ENCODE peak calls at places on chromosomes 2 and 18, in six cellular contexts. E is K562, X is NB4, I is stomach, Z is breast epithelium, H is body of pancreas. C is an unnamed sample.

GRCh38 chr2:108316194-108316880 is 27.6 kb downstream of the SULT1C2 start:
- DNase-seq in E (no peak), X (no peak), I (no peak), Z (no peak), H (no peak), C (no peak)

GRCh38 chr18:35862115-35862640 is 110.3 kb upstream of the RMP24 start:
- DNase-seq in E (no peak), X (no peak), I (no peak), Z (no peak), H (no peak), C (no peak)

GRCh38 chr2:129757915-129758421 is 221.5 kb upstream of the RAB6C start:
- DNase-seq in E (no peak), X (no peak), I (no peak), Z (no peak), H (no peak), C (no peak)

GRCh38 chr2:1502891-1503304 is 89.6 kb downstream of the TPO start:
- DNase-seq in E (no peak), X (no peak), I (no peak), Z (no peak), H (no peak), C (no peak)

GRCh38 chr2:16645771-16646559 is 19.7 kb downstream of the CYRIA start:
- DNase-seq in E (no peak), X (no peak), I (no peak), Z (no peak), H (no peak), C (no peak)

GRCh38 chr2:172510083-172510482 is 45.8 kb upstream of the PDK1 start:
- DNase-seq in E (no peak), X (peak), I (no peak), Z (no peak), H (no peak), C (no peak)

GRCh38 chr2:36088716-36089328 is 266.8 kb upstream of the CRIM1 start:
- DNase-seq in E (no peak), X (no peak), I (no peak), Z (no peak), H (no peak), C (no peak)

GRCh38 chr2:237299897-237300296 is 114.1 kb downstream of the COL6A3 start:
- DNase-seq in E (no peak), X (no peak), I (no peak), Z (no peak), H (no peak), C (no peak)

GRCh38 chr2:25417715-25418369 is 76.1 kb upstream of the DNMT3A start:
- DNase-seq in E (peak), X (peak), I (no peak), Z (no peak), H (no peak), C (no peak)

GRCh38 chr2:240746671-240747070 is 55.0 kb downstream of the AQP12A start:
- DNase-seq in E (no peak), X (no peak), I (no peak), Z (no peak), H (no peak), C (no peak)

GRCh38 chr2:240745456-240745855 is 53.8 kb downstream of the AQP12A start:
- DNase-seq in E (no peak), X (no peak), I (no peak), Z (no peak), H (no peak), C (no peak)

GRCh38 chr2:240750409-240750808 is 58.7 kb downstream of the AQP12A start:
- DNase-seq in E (no peak), X (no peak), I (no peak), Z (no peak), H (no peak), C (no peak)

GRCh38 chr2:240745962-240746361 is 54.3 kb downstream of the AQP12A start:
- DNase-seq in E (no peak), X (no peak), I (no peak), Z (no peak), H (no peak), C (no peak)

GRCh38 chr2:240747256-240747655 is 55.6 kb downstream of the AQP12A start:
- DNase-seq in E (no peak), X (no peak), I (no peak), Z (no peak), H (no peak), C (no peak)
- TF ChIP-seq CTCF in E (no peak), X (no peak), I (no peak), Z (no peak), H (no peak), C (no peak)

GRCh38 chr2:105634198-105634597 is 110.5 kb upstream of the NCK2 start:
- DNase-seq in E (no peak), X (no peak), I (no peak), Z (no peak), H (no peak), C (no peak)
- TF ChIP-seq POLR2A in E (no peak), X (no peak), I (no peak), Z (no peak), H (no peak), C (no peak)

DNA sequence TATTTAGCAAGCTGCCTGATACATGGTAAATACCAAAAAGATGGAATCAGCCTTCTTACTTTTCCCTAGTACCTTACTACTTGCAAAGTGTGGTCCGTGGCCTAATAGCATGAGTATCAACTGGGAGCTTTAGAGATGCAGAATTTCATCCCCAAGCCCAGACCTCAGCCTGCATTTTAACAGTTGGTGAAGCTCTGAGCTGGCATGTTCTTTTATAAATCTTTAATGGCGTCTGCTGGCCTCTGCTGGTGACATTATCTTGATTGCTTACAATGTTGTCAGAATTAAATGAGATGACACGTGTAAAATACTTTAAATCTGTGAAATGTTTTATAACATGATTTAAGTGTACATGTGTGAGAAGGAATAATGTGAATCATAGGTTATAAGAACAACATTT is 115.1 kb upstream of the NOSTRIN start:
- DNase-seq in E (no peak), X (peak), I (no peak), Z (no peak), H (peak), C (no peak)
- TF ChIP-seq CTCF in E (no peak), X (no peak), I (no peak), Z (peak), H (no peak), C (peak)

GRCh38 chr2:112254466-112255240 is at the start of gene ZC3H8:
- DNase-seq in E (peak), X (peak), I (peak), Z (peak), H (peak), C (peak)
- TF ChIP-seq POLR2A in E (peak), X (peak), I (peak), Z (peak), H (peak), C (peak)

DNA sequence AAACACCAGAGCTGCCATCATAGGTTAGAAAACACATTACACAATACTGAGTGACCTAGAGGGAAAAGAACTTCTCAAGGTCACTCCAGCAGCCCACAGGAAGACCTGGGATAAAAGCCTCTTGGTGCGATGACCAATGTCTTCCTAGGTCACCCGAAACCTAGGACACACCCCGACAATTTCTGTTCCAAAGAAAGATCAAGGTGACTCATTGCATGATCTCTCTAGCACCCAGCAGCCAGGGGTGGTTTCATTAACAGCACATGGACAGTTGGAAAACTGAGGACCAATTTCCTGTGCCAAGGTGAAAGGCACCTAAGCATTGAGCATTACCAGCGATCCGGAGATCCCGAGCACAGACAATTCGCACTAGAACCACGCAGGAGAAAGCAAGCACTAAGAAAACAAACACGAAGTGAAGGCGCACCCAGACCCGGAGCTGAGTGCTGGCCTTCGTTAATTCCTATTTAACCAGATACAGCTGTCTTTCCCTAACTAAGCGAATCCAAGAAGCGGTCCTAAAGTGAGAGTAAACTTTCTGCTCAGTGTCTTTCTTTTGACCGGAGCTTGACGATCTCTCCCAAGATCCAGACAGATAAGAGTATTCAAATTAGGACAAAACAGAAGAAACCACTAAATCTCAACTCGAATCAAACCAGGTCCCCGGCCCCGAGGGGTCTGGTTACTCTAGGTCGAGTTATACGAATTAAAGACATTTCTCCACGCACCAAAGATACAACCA is 1.4 kb downstream of the CACNB4 start:
- DNase-seq in E (no peak), X (peak), I (no peak), Z (no peak), H (peak), C (no peak)
- TF ChIP-seq CTCF in E (no peak), X (no peak), I (no peak), Z (no peak), H (no peak), C (no peak)

DNA sequence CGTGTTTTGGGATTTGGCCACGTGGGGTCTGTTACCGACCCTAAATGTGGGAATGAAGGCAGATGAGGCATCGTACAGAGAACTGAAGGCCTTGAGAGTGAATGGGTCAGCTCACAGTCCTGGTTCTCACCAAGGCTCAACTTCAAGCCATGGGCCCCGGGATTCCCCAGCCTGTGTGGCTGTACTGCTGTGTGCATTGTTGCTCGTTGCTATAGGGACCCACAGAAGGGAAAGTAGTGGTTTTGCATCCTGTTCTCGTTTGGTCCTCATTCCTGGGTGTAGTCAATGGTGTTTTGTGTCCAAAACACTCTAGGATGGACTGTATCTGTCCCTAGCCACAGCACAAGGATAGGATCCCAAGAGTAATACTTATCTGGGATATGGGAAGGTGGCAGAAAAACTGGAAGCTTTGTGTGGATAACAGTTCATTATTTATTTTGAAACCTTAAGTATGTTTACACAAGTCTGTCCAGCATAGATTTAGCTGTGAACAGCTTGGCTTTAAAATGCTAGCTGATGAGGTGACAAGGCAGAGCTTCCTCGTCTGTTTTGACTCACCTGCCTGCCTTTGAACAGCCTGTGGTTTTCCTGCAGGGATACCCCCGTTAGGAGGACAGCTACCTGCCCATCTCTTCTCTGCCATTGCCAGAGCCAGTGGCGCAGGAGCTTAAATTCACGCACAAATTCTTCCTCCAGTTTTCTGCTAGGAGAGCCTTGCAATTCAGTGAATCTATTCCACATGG is 85.0 kb downstream of the WDSUB1 start:
- DNase-seq in E (no peak), X (no peak), I (no peak), Z (no peak), H (no peak), C (no peak)
- TF ChIP-seq POLR2A in E (no peak), X (no peak), I (no peak), Z (no peak), H (no peak), C (no peak)